ENCODE peak calls at places on chromosomes 5 and 9, in four cellular contexts. One of them, this sample, is unnamed.

GRCh38 chr5:143629871-143630658 is 181.9 kb upstream of the HMHB1 start:
- DNase-seq in pancreas: no peak
- DNase-seq in right atrium auricular region: no peak
- DNase-seq in suprapubic skin: no peak
- DNase-seq in this sample: no peak

GRCh38 chr5:68279960-68280359 is 64.4 kb downstream of the PIK3R1 start:
- DNase-seq in pancreas: no peak
- DNase-seq in right atrium auricular region: no peak
- DNase-seq in suprapubic skin: no peak
- DNase-seq in this sample: no peak

GRCh38 chr9:127370147-127370579 is 26.8 kb upstream of the SLC2A8 start:
- DNase-seq in pancreas: no peak
- DNase-seq in right atrium auricular region: no peak
- DNase-seq in suprapubic skin: peak
- DNase-seq in this sample: no peak

GRCh38 chr5:60492958-60493357 is 207.0 kb downstream of the DEPDC1B start:
- DNase-seq in pancreas: no peak
- DNase-seq in right atrium auricular region: no peak
- DNase-seq in suprapubic skin: no peak
- DNase-seq in this sample: no peak

GRCh38 chr5:4720831-4721230 is 419.3 kb upstream of the ADAMTS16 start:
- DNase-seq in pancreas: no peak
- DNase-seq in right atrium auricular region: no peak
- DNase-seq in suprapubic skin: no peak
- DNase-seq in this sample: no peak

GRCh38 chr5:57817924-57818323 is 335.3 kb upstream of the ACTBL2 start:
- DNase-seq in pancreas: no peak
- DNase-seq in right atrium auricular region: no peak
- DNase-seq in suprapubic skin: no peak
- DNase-seq in this sample: no peak

GRCh38 chr9:26745111-26745510 is 147.5 kb downstream of the CAAP1 start:
- DNase-seq in pancreas: no peak
- DNase-seq in right atrium auricular region: no peak
- DNase-seq in suprapubic skin: no peak
- DNase-seq in this sample: no peak

GRCh38 chr5:132657676-132658382 is at the start of gene IL13:
- DNase-seq in pancreas: no peak
- DNase-seq in right atrium auricular region: no peak
- DNase-seq in suprapubic skin: no peak
- DNase-seq in this sample: no peak

GRCh38 chr5:171269717-171270116 is 39.3 kb upstream of the TLX3 start:
- DNase-seq in pancreas: no peak
- DNase-seq in right atrium auricular region: no peak
- DNase-seq in suprapubic skin: no peak
- DNase-seq in this sample: no peak

GRCh38 chr9:21856301-21857094 is 54.1 kb downstream of the MTAP start:
- DNase-seq in pancreas: no peak
- DNase-seq in right atrium auricular region: no peak
- DNase-seq in suprapubic skin: no peak
- DNase-seq in this sample: no peak

GRCh38 chr9:89759563-89759962 is 154.8 kb downstream of the GADD45G start:
- DNase-seq in pancreas: no peak
- DNase-seq in right atrium auricular region: no peak
- DNase-seq in suprapubic skin: no peak
- DNase-seq in this sample: no peak

GRCh38 chr5:31193026-31193425 is 460 bp upstream of the CDH6 start:
- DNase-seq in pancreas: no peak
- DNase-seq in right atrium auricular region: no peak
- DNase-seq in suprapubic skin: no peak
- DNase-seq in this sample: no peak

GRCh38 chr9:12882430-12882829 is 107.6 kb downstream of the LURAP1L start:
- DNase-seq in pancreas: no peak
- DNase-seq in right atrium auricular region: no peak
- DNase-seq in suprapubic skin: no peak
- DNase-seq in this sample: no peak

GRCh38 chr9:272251-273213 is 57.9 kb downstream of the DOCK8 start:
- DNase-seq in pancreas: no peak
- DNase-seq in right atrium auricular region: no peak
- DNase-seq in suprapubic skin: no peak
- DNase-seq in this sample: no peak

GRCh38 chr9:277595-278330 is 63.1 kb downstream of the DOCK8 start:
- DNase-seq in pancreas: no peak
- DNase-seq in right atrium auricular region: no peak
- DNase-seq in suprapubic skin: no peak
- DNase-seq in this sample: no peak

GRCh38 chr9:270657-271237 is 56.1 kb downstream of the DOCK8 start:
- DNase-seq in pancreas: no peak
- DNase-seq in right atrium auricular region: no peak
- DNase-seq in suprapubic skin: no peak
- DNase-seq in this sample: no peak

GRCh38 chr9:278651-279050 is 64.0 kb downstream of the DOCK8 start:
- DNase-seq in pancreas: no peak
- DNase-seq in right atrium auricular region: no peak
- DNase-seq in suprapubic skin: no peak
- DNase-seq in this sample: no peak

DNA sequence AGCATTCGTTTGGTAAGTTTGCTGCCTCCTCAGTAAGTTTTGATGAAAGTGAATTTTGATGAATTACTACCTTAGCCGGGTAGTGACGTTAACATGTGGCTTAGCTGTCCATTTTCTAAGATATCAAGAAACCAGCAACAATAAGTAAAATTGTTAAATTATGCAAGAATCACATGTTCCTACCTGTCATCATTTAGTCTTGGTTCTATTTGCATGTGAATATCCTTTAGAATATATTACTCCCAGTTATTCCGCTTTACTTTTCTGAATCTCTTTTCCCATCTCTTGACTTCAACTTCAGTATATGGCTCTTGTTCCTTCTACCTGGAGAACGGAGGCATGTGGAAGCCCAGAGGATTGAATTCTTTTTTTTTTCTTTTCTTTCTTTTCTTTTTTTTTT is 59.4 kb downstream of the DOCK8 start:
- DNase-seq in pancreas: no peak
- DNase-seq in right atrium auricular region: no peak
- DNase-seq in suprapubic skin: no peak
- DNase-seq in this sample: no peak
- H3K27ac ChIP-seq in pancreas: no peak
- H3K27ac ChIP-seq in right atrium auricular region: no peak
- H3K27ac ChIP-seq in suprapubic skin: no peak
- H3K27ac ChIP-seq in this sample: no peak

GRCh38 chr5:80399553-80400239 is 8.2 kb upstream of the ZFYVE16 start:
- DNase-seq in pancreas: no peak
- DNase-seq in right atrium auricular region: no peak
- DNase-seq in suprapubic skin: no peak
- DNase-seq in this sample: no peak
- H3K27ac ChIP-seq in pancreas: no peak
- H3K27ac ChIP-seq in right atrium auricular region: no peak
- H3K27ac ChIP-seq in suprapubic skin: no peak
- H3K27ac ChIP-seq in this sample: no peak

GRCh38 chr9:35867538-35867937 is 2.7 kb downstream of the OR13J1 start:
- DNase-seq in pancreas: no peak
- DNase-seq in right atrium auricular region: no peak
- DNase-seq in suprapubic skin: no peak
- DNase-seq in this sample: no peak

GRCh38 chr9:35871514-35871913 is 1.3 kb upstream of the OR13J1 start:
- DNase-seq in pancreas: no peak
- DNase-seq in right atrium auricular region: no peak
- DNase-seq in suprapubic skin: no peak
- DNase-seq in this sample: no peak

GRCh38 chr9:35870351-35870923 is at the start of gene OR13J1:
- DNase-seq in pancreas: no peak
- DNase-seq in right atrium auricular region: no peak
- DNase-seq in suprapubic skin: no peak
- DNase-seq in this sample: no peak

GRCh38 chr9:35869621-35870216 is 482 bp downstream of the OR13J1 start:
- DNase-seq in pancreas: no peak
- DNase-seq in right atrium auricular region: no peak
- DNase-seq in suprapubic skin: no peak
- DNase-seq in this sample: no peak

DNA sequence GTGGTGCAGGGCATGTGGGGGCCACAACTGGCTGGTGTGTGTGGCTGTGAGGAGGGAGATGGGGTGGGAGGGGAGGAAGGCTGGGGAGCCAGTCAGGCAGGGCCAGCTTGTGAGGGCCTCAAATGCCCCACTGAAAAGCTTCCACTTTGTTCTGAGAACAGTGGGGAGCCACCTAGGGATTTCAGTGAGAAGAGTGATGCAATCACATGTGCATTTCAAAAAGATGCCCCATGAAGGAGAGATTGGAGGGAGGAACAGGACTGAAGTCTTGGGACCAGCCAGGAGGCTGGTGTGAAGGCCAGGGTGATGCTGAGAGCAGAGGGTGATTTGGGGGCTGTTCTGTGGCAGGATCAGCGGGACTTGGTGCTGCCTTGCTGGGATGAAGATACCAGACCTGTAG is 1.2 kb downstream of the OR13J1 start:
- DNase-seq in pancreas: no peak
- DNase-seq in right atrium auricular region: no peak
- DNase-seq in suprapubic skin: no peak
- DNase-seq in this sample: no peak
- H3K27ac ChIP-seq in pancreas: no peak
- H3K27ac ChIP-seq in right atrium auricular region: no peak
- H3K27ac ChIP-seq in suprapubic skin: no peak
- H3K27ac ChIP-seq in this sample: no peak

GRCh38 chr5:180169246-180170110 is 39.5 kb downstream of the RASGEF1C start:
- DNase-seq in pancreas: no peak
- DNase-seq in right atrium auricular region: no peak
- DNase-seq in suprapubic skin: no peak
- DNase-seq in this sample: no peak
- H3K27ac ChIP-seq in pancreas: no peak
- H3K27ac ChIP-seq in right atrium auricular region: no peak
- H3K27ac ChIP-seq in suprapubic skin: peak
- H3K27ac ChIP-seq in this sample: peak

DNA sequence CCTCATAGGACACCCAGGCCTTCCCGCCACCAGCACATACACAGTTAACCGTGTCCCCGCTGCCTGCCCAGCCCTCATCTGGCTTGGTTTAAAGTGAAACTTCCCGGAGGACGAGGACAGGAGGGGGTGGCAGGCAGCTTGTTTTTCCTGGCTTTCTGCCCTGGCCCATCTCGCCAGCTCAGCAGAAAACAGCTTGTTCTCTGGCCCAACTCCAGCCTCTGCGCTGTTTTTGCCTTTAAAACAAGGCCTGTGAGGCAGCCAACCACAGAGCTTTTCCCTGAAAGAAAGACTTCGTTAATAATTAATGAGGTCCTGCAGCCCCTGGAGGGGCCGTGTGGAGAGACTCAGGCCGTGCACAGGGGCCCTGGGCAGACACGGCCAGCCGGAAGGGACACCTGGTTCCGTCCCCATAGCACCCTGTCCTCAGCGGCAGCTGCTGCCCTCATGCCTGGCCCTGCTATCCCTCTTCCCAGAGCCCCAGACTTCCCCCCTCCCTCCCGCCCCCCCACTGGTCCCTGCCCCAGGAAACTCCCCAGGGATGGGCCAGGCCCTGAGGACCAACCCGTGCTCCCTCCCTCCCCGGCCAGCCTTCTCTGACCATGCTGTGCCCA is 108.7 kb downstream of the RXRA start:
- DNase-seq in pancreas: peak
- DNase-seq in right atrium auricular region: peak
- DNase-seq in suprapubic skin: peak
- DNase-seq in this sample: peak
- H3K27ac ChIP-seq in pancreas: peak
- H3K27ac ChIP-seq in right atrium auricular region: peak
- H3K27ac ChIP-seq in suprapubic skin: peak
- H3K27ac ChIP-seq in this sample: peak

DNA sequence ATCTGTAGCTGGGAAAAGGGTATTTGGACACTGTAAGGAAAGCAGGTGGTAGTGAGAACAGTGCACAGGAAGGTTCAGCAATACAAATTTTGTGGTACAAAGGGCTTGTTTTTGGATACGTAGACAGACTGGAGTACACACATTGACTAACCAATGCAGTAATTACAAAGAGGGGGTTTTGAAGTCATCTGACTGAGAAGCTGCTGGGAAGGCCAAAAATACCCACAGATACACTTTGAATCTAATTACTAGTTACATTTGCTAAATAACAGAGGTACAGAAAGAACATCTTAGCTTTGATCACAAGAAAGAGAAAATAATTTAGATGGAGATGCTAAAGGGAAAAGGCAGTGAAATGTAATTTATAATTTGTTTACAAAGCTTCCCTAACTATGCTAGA is 45.9 kb downstream of the PKD2L2 start:
- DNase-seq in pancreas: no peak
- DNase-seq in right atrium auricular region: no peak
- DNase-seq in suprapubic skin: no peak
- DNase-seq in this sample: no peak
- H3K27ac ChIP-seq in pancreas: no peak
- H3K27ac ChIP-seq in right atrium auricular region: no peak
- H3K27ac ChIP-seq in suprapubic skin: no peak
- H3K27ac ChIP-seq in this sample: peak

DNA sequence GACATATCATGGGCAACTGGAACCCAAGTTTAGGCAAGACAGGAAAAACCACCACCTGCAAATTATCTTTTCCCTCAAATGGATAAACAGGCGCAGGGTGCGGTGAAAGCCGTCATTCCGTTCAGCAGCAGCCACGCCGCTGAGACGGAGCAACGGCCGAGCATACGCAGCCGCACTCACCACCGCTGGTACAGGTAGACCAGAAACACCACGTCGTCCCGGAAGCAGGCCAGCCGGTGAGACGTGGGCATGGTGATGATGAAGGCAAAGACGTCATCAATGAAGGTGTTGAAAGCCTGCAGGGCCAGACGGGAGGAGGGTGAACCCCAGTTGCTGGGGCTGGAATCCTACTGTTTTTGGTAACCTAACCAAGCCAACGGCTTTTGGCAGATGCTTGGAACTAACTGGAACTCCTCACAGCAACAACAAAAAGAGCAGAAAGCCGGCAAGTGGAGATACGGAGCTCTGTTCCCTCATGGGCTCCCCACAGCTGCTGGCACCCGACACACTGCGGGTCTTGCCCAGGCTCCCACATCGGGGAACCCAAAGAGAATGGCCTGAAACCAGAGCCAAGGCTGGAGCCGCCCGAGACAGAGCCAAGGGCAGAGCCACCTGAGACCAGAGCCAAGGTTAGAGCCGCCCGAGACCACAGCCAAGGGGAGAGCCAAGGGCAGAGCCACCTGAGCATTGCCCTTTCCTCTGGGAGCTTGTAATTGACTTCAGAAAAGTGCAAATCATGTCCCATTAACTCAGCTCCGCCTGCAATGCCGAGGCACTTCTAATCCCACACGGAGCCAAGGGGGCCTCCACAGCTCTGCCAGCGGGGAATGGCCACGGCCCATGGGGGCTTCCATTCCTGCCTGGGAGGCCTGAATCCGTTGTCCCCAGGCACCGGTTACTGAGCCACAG is 24.2 kb downstream of the CLPTM1L start:
- DNase-seq in pancreas: no peak
- DNase-seq in right atrium auricular region: no peak
- DNase-seq in suprapubic skin: peak
- DNase-seq in this sample: no peak
- H3K27ac ChIP-seq in pancreas: no peak
- H3K27ac ChIP-seq in right atrium auricular region: no peak
- H3K27ac ChIP-seq in suprapubic skin: no peak
- H3K27ac ChIP-seq in this sample: no peak

DNA sequence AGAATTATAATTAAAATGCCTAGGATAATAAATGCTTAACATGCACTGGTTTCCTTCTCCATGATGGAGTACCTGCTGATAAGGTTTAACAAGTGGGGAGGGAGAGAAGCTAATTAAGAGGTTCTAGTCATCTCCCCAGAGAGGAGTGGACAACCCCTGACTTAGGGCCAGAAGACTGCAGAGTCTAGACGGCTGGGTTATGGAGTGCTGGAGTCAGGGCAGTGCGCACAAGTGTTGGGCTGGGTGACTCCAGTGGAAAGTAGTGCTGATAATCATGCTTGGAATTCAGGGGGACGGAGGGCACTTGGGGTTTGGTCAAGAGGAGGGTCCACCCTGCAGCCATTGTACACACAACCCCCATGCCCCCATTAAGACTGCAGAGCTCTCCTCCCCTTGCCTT is 32.8 kb upstream of the TGFBI start:
- DNase-seq in pancreas: no peak
- DNase-seq in right atrium auricular region: no peak
- DNase-seq in suprapubic skin: no peak
- DNase-seq in this sample: no peak
- H3K27ac ChIP-seq in pancreas: no peak
- H3K27ac ChIP-seq in right atrium auricular region: no peak
- H3K27ac ChIP-seq in suprapubic skin: no peak
- H3K27ac ChIP-seq in this sample: no peak